ENCODE peak calls at places on chromosome 22, in ten cellular contexts. Q is progenitor cell of endocrine pancreas; S is cardiac fibroblast; R is stimulated activated CD8-positive, alpha-beta memory T cell treated with anti-CD3 and anti-CD28 coated beads, Interleukin-7, amount 100 ng/mL, for 1 hour; W is activated CD4-positive, CD25-positive, alpha-beta regulatory T cell treated with anti-CD3 and anti-CD28 coated beads, Interleukin-2, amount 50 U/mL, for 16 hours; F is foreskin fibroblast; K is tibial nerve; U is HEK293T; X is activated CD8-positive, alpha-beta memory T cell treated with anti-CD3 and anti-CD28 coated beads, Interleukin-2, amount 50 U/mL, for 48 hours; C is upper lobe of right lung. D is an unnamed sample.

GRCh38 chr22:36017661-36018091 is 10.9 kb downstream of the RBFOX2 start:
- DNase-seq in Q (no peak), S (no peak), R (no peak), W (no peak), F (no peak), K (no peak), U (no peak), X (no peak), C (no peak), D (peak)

GRCh38 chr22:17569971-17570511 is 6.7 kb downstream of the SLC25A18 start:
- DNase-seq in Q (no peak), S (peak), R (no peak), W (no peak), F (no peak), K (no peak), U (no peak), X (no peak), C (no peak), D (no peak)

GRCh38 chr22:42134033-42135020 is 3.7 kb upstream of the CYP2D6 start:
- DNase-seq in Q (no peak), S (peak), R (no peak), W (no peak), F (no peak), K (no peak), U (no peak), X (no peak), C (no peak), D (no peak)

GRCh38 chr22:20439556-20439927 is 1.9 kb upstream of the SCARF2 start:
- DNase-seq in Q (no peak), S (no peak), R (no peak), W (no peak), F (no peak), K (no peak), U (no peak), X (no peak), C (no peak), D (no peak)

GRCh38 chr22:17964647-17965046 is 59.7 kb downstream of the MICAL3 start:
- DNase-seq in Q (no peak), S (no peak), R (no peak), W (no peak), F (no peak), K (no peak), U (no peak), X (no peak), C (no peak), D (no peak)

GRCh38 chr22:21759631-21760030 is 24.0 kb upstream of the YPEL1 start:
- DNase-seq in Q (no peak), S (no peak), R (no peak), W (no peak), F (no peak), K (no peak), U (no peak), X (no peak), C (no peak), D (no peak)

GRCh38 chr22:23184764-23185113 is 4.4 kb downstream of the BCR start:
- DNase-seq in Q (no peak), S (no peak), R (no peak), W (no peak), F (no peak), K (no peak), U (no peak), X (no peak), C (no peak), D (no peak)

GRCh38 chr22:49967333-49968241 is 7.0 kb downstream of the PIM3 start:
- DNase-seq in Q (peak), S (no peak), R (no peak), W (no peak), F (peak), K (peak), U (no peak), X (peak), C (peak), D (peak)

GRCh38 chr22:39545310-39546063 is 12.9 kb upstream of the RPS19BP1 start:
- DNase-seq in Q (peak), S (peak), R (peak), W (peak), F (no peak), K (no peak), U (peak), X (peak), C (no peak), D (no peak)

GRCh38 chr22:26629988-26630761 is 8.4 kb downstream of the CRYBA4 start:
- DNase-seq in Q (no peak), S (no peak), R (no peak), W (no peak), F (no peak), K (no peak), U (no peak), X (no peak), C (no peak), D (no peak)

GRCh38 chr22:50710886-50711285 is 27.1 kb upstream of the ACR start:
- DNase-seq in Q (no peak), S (no peak), R (no peak), W (no peak), F (no peak), K (no peak), U (no peak), X (no peak), C (peak), D (no peak)

GRCh38 chr22:30245985-30246901 is at the start of gene LIF:
- DNase-seq in Q (peak), S (peak), R (no peak), W (no peak), F (peak), K (no peak), U (peak), X (peak), C (no peak), D (peak)

GRCh38 chr22:37419916-37420655 is 7.2 kb downstream of the ELFN2 start:
- DNase-seq in Q (no peak), S (no peak), R (no peak), W (no peak), F (no peak), K (no peak), U (no peak), X (peak), C (no peak), D (no peak)

GRCh38 chr22:32880906-32881596 is 79.5 kb downstream of the TIMP3 start:
- DNase-seq in Q (no peak), S (peak), R (no peak), W (no peak), F (peak), K (no peak), U (peak), X (no peak), C (peak), D (no peak)

GRCh38 chr22:44738347-44738715 is 14.0 kb upstream of the ARHGAP8 start:
- DNase-seq in Q (no peak), S (no peak), R (no peak), W (no peak), F (no peak), K (no peak), U (no peak), X (no peak), C (no peak), D (no peak)

GRCh38 chr22:37208401-37209139 is 3.7 kb downstream of the SSTR3 start:
- DNase-seq in Q (no peak), S (no peak), R (no peak), W (no peak), F (no peak), K (no peak), U (no peak), X (no peak), C (peak), D (no peak)

GRCh38 chr22:25167082-25167481 is 32.6 kb upstream of the CRYBB3 start:
- DNase-seq in Q (no peak), S (no peak), R (no peak), W (no peak), F (no peak), K (no peak), U (no peak), X (no peak), C (no peak), D (no peak)

GRCh38 chr22:44950806-44951509 is 58.8 kb downstream of the PHF21B start:
- DNase-seq in Q (no peak), S (no peak), R (no peak), W (no peak), F (no peak), K (no peak), U (no peak), X (no peak), C (no peak), D (no peak)

GRCh38 chr22:37827056-37827455 is 3.9 kb downstream of the GALR3 start:
- DNase-seq in Q (no peak), S (no peak), R (no peak), W (no peak), F (no peak), K (no peak), U (no peak), X (no peak), C (no peak), D (no peak)